ENCODE peak calls at places on chromosomes 1 and 21, in six cellular contexts. K is heart left ventricle, F is Peyer's patch, A is AG09309, S is epithelial cell of esophagus, U is cardiac muscle cell. O is an unnamed sample.

GRCh38 chr1:1770102-1770501 is 8.2 kb downstream of the NADK start:
- DNase-seq in S (no peak), F (no peak), A (no peak), U (no peak), K (peak), O (no peak)

GRCh38 chr1:206135248-206135647 is 18.1 kb upstream of the AVPR1B start:
- DNase-seq in K (no peak), A (no peak), U (no peak), S (no peak), F (no peak), O (no peak)

GRCh38 chr1:94884101-94884875 is 42.6 kb downstream of the CNN3 start:
- DNase-seq in A (no peak), F (no peak), K (no peak), U (peak), S (peak), O (peak)

GRCh38 chr1:169795687-169796086 is 980 bp upstream of the METTL18 start:
- DNase-seq in K (no peak), F (no peak), S (peak), A (no peak), U (no peak), O (no peak)

GRCh38 chr1:69223156-69223555 is 344.6 kb upstream of the LRRC7 start:
- DNase-seq in U (no peak), F (no peak), K (no peak), S (no peak), A (no peak), O (no peak)

GRCh38 chr1:35936828-35937227 is 5.9 kb downstream of the AGO3 start:
- DNase-seq in F (no peak), K (no peak), U (no peak), A (peak), S (no peak), O (no peak)

GRCh38 chr1:65704318-65704717 is 88.4 kb upstream of the PDE4B start:
- DNase-seq in F (no peak), U (no peak), A (no peak), S (no peak), K (no peak), O (no peak)

GRCh38 chr1:229762891-229763290 is 136.8 kb downstream of the URB2 start:
- DNase-seq in S (no peak), F (no peak), K (no peak), A (no peak), U (no peak), O (no peak)

GRCh38 chr1:206050655-206051235 is 2.2 kb upstream of the RHEX start:
- DNase-seq in S (peak), A (no peak), U (no peak), F (no peak), K (no peak), O (no peak)

GRCh38 chr1:208054885-208055507 is 144.1 kb upstream of the CD34 start:
- DNase-seq in F (no peak), A (no peak), K (no peak), S (no peak), U (no peak), O (no peak)

GRCh38 chr1:98102369-98103030 is 181.7 kb upstream of the DPYD start:
- DNase-seq in U (no peak), A (no peak), K (no peak), F (no peak), S (no peak), O (no peak)

GRCh38 chr1:59137968-59138367 is 158.9 kb upstream of the FGGY start:
- DNase-seq in K (no peak), A (no peak), F (no peak), U (no peak), S (no peak), O (no peak)

GRCh38 chr1:164611754-164612642 is 53.0 kb downstream of the PBX1 start:
- DNase-seq in F (peak), A (no peak), K (no peak), U (peak), S (peak), O (peak)

GRCh38 chr1:188584119-188584518 is 1755.4 kb downstream of the PLA2G4A start:
- DNase-seq in A (no peak), U (no peak), S (no peak), F (no peak), K (no peak), O (no peak)

GRCh38 chr1:236069796-236070195 is 4.9 kb upstream of the NID1 start:
- DNase-seq in U (no peak), S (no peak), K (no peak), A (no peak), F (no peak), O (no peak)

GRCh38 chr1:58968360-58968952 is 184.6 kb upstream of the JUN start:
- DNase-seq in K (peak), S (no peak), U (peak), A (peak), F (no peak), O (no peak)

GRCh38 chr1:168441745-168442144 is 102.1 kb downstream of the XCL2 start:
- DNase-seq in K (no peak), F (no peak), S (no peak), A (no peak), U (no peak), O (no peak)

GRCh38 chr1:9418851-9419250 is 120.4 kb upstream of the SLC25A33 start:
- DNase-seq in A (no peak), S (no peak), K (no peak), U (no peak), F (no peak), O (no peak)

GRCh38 chr1:60821156-60821555 is 261.2 kb upstream of the NFIA start:
- DNase-seq in A (no peak), U (no peak), F (no peak), K (no peak), S (no peak), O (no peak)

GRCh38 chr1:171814692-171815091 is 26.6 kb upstream of the DNM3 start:
- DNase-seq in A (peak), F (no peak), K (no peak), U (no peak), S (no peak), O (no peak)

GRCh38 chr1:156910309-156910782 is 10.1 kb upstream of the LRRC71 start:
- DNase-seq in K (peak), S (peak), A (no peak), F (peak), U (peak), O (peak)

GRCh38 chr1:163163861-163164582 is 38.7 kb downstream of the RGS5 start:
- DNase-seq in F (no peak), K (no peak), U (no peak), S (no peak), A (peak), O (no peak)

GRCh38 chr21:38244885-38245869 is 11.6 kb upstream of the KCNJ15 start:
- DNase-seq in A (peak), S (peak), U (no peak), F (no peak), K (no peak), O (no peak)

GRCh38 chr1:11514366-11514765 is 35.4 kb downstream of the DISP3 start:
- DNase-seq in F (no peak), A (no peak), K (no peak), S (no peak), U (no peak), O (no peak)

GRCh38 chr21:45250272-45250671 is 37.4 kb downstream of the POFUT2 start:
- DNase-seq in U (no peak), F (no peak), S (no peak), K (no peak), A (no peak), O (no peak)

GRCh38 chr1:55257958-55258357 is 42.8 kb upstream of the USP24 start:
- DNase-seq in K (no peak), S (no peak), A (no peak), U (no peak), F (no peak), O (no peak)

GRCh38 chr1:162878000-162878596 is 17.1 kb upstream of the CCDC190 start:
- DNase-seq in A (peak), S (peak), K (no peak), F (no peak), U (peak), O (peak)

GRCh38 chr1:100794719-100795645 is 75.4 kb downstream of the VCAM1 start:
- DNase-seq in U (no peak), S (no peak), K (no peak), F (no peak), A (no peak), O (no peak)

GRCh38 chr1:119635801-119636390 is 12.2 kb downstream of the ZNF697 start:
- DNase-seq in A (no peak), K (no peak), F (no peak), U (no peak), S (peak), O (no peak)

GRCh38 chr1:183291802-183292515 is 105.9 kb downstream of the LAMC2 start:
- DNase-seq in S (no peak), K (no peak), F (no peak), A (no peak), U (no peak), O (no peak)

GRCh38 chr1:201562257-201562656 is 23.3 kb downstream of the NAV1 start:
- DNase-seq in F (no peak), A (peak), U (no peak), S (peak), K (no peak), O (no peak)

GRCh38 chr1:46646844-46647243 is 21.3 kb downstream of the ATPAF1 start:
- DNase-seq in F (no peak), A (no peak), U (no peak), S (no peak), K (no peak), O (no peak)

GRCh38 chr1:202058001-202058908 is 47.9 kb downstream of the ELF3 start:
- DNase-seq in U (no peak), K (no peak), F (no peak), S (peak), A (no peak), O (no peak)

DNA sequence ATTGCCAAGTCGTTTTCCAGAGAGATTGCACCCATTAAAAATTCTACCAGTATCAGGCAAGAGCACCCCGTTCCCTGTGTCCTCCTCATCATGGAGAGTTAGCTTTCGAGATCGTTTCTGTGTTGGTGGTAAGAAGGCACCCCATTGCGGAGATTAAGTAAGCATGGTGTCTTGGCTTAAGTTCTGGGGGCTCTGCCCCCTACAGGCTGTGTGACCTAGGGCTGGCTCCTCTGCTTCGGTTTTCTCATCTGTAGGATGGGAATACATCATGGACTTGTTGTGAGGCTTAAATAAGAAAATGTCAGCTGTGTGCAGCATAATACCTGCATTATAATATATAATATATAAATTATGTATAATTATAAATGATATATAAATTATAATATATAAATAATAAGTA is 36.8 kb upstream of the TENT5C start:
- DNase-seq in A (no peak), S (no peak), K (no peak), F (no peak), U (no peak), O (no peak)
- TF ChIP-seq CTCF in A (no peak), S (no peak), K (no peak), F (no peak), U (no peak), O (no peak)

GRCh38 chr1:20212685-20213331 is 26.5 kb upstream of the PLA2G2C start:
- DNase-seq in A (no peak), K (peak), U (peak), S (peak), F (peak), O (peak)
- TF ChIP-seq CTCF in A (peak), K (peak), U (peak), S (peak), F (peak), O (peak)

DNA sequence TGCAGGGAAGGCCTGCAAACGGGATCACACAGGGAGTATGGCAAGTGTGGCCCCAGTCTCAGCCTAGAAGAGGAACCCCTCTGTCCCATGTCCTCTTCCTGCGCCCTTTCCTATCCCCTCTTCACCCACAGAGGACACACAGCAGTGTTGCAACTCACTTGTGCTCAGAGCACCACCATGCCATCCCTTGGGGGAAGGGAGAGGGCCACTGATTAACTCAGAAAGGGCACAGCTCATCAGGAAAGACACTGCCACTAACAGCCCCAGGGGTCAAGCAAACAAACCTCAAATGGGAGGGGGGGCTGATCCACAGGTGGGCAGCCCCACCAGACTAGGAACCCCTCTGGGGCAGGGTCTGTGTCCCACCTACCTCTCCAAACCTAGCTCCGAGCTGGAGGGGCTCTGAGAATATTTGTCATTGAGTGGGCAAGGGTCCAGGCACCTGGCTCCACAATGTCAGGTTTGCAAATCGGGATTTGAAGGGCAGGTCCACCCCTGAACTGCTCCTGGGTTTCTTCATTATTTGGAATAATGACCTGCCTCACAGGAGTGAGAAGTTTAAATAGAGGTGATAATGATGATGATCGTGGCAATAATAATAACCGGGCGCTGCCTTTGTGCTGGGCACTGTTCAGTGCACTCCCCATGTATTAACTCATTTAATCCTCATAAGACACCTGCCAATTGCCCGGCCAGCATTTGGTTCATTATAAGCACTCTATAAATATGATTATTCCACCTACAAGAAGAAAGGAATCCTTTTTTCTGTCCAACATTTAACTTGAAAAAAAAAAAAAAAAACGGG is 1.0 kb downstream of the ALDH4A1 start:
- DNase-seq in U (no peak), S (no peak), A (no peak), F (no peak), K (no peak), O (no peak)
- TF ChIP-seq CTCF in U (no peak), S (no peak), A (no peak), F (no peak), K (no peak), O (no peak)

DNA sequence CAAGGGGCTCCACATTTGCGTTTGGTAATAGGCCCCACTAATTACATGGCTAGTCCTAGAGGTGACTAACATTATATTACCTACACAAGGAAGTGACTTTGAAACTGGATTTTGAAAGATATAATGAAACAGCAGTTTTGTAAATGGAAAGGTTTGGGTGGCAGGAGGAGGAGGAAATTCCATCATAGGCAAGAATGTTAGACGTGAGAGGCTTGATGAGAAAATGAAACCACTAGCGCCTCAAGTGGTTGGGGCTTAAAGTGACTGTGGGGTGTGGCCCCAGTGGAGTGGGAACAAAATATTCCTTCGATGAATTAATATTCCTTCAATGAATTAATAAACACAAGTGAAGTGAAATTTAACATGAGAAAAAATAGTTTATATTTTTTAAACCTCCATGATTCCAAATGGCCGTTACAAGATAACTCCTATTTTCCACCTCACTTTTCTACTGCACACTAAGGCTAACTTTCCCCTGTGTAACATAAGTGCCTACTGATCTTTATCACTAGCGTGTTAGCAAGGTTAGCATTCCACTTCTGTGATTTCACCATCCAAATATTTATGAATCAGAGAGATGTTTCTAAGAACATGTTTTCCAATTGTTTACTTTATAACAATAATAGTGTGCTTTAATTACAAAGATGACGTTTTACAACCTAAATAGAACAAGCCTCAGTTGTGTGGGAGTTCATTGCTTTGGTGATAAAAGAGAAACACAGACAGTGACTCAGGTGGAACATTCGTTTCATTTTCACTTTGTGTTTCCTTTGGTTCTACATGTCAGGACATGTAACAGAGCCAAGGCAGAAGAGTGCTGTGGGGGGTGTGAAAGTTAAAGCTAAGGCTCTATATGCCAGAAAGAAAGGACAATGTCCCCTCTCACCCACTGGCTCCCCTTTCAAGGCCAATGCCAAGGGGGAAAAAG is 12.5 kb upstream of the ATF3 start:
- DNase-seq in U (no peak), F (no peak), K (no peak), A (peak), S (peak), O (no peak)
- TF ChIP-seq CTCF in U (peak), F (peak), K (peak), A (peak), S (peak), O (peak)

GRCh38 chr1:240491796-240492195 is 120.2 kb downstream of the GREM2 start:
- DNase-seq in F (no peak), U (no peak), K (no peak), A (no peak), S (no peak), O (no peak)

GRCh38 chr1:240496356-240496755 is 115.6 kb downstream of the GREM2 start:
- DNase-seq in K (no peak), S (no peak), A (no peak), U (no peak), F (no peak), O (no peak)

GRCh38 chr1:240491156-240491555 is 120.8 kb downstream of the GREM2 start:
- DNase-seq in U (no peak), F (no peak), S (peak), K (no peak), A (no peak), O (no peak)

GRCh38 chr1:240495652-240496051 is 116.3 kb downstream of the GREM2 start:
- DNase-seq in U (no peak), A (no peak), K (no peak), F (no peak), S (no peak), O (no peak)

DNA sequence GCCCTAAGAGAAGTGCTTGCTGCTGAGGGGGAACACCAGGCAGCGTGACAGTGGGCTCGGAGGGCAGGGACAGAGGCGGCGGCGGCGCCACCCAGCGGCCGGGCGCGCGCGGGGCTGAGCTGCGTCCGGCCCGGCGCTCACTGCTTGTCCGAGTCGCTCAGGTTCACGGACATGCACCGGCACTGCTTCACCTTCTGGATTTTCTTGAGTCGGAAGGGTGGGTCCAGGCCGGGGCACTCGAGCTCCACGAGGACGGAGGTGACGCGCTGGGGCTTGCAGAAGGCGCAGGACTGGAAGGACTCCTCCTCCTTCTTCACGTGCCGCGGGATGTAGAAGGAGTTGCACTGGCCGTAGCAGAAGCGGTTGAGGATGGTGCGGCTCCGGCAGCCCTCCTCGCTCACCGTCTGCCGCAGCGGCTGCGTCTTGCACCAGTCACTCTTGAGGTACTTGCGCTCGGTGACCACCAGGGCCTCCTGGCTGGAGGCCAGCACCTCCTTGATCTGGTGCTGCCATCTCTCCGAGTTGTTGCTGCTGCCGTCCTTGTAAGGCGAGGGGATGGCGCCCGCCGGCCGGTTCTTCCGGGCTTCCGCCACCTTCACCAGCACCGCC is 119.0 kb downstream of the GREM2 start:
- DNase-seq in K (no peak), S (peak), A (no peak), F (peak), U (peak), O (peak)
- TF ChIP-seq CTCF in K (no peak), S (peak), A (peak), F (no peak), U (peak), O (peak)

GRCh38 chr21:46325073-46325912 is 1.3 kb downstream of the PCNT start:
- DNase-seq in U (peak), S (peak), K (peak), F (no peak), A (no peak), O (peak)
- TF ChIP-seq CTCF in U (peak), S (peak), K (no peak), F (no peak), A (peak), O (no peak)

GRCh38 chr1:167127661-167128060 is 33.8 kb downstream of the STYXL2 start:
- DNase-seq in K (no peak), A (no peak), U (no peak), F (no peak), S (no peak), O (no peak)

GRCh38 chr1:167126317-167126716 is 32.4 kb downstream of the STYXL2 start:
- DNase-seq in A (no peak), S (no peak), F (no peak), K (no peak), U (no peak), O (no peak)

GRCh38 chr1:167127236-167127635 is 33.4 kb downstream of the STYXL2 start:
- DNase-seq in A (no peak), K (no peak), U (no peak), S (no peak), F (no peak), O (no peak)

GRCh38 chr1:167126811-167127210 is 32.9 kb downstream of the STYXL2 start:
- DNase-seq in A (no peak), U (no peak), S (no peak), F (no peak), K (peak), O (no peak)

GRCh38 chr1:167128261-167129227 is 34.7 kb downstream of the STYXL2 start:
- DNase-seq in U (no peak), A (no peak), F (no peak), S (peak), K (no peak), O (no peak)
- TF ChIP-seq CTCF in U (no peak), A (no peak), F (no peak), S (peak), K (no peak), O (no peak)